ENCODE peak calls at places on chromosomes 5 and 9, in seven cellular contexts. V is left ventricle myocardium inferior, I is NT2/D1, T is heart left ventricle, P is cardiac muscle cell, K is right atrium auricular region, R is GM23248. O is an unnamed sample. For H3K27me3 and H3K4me1, the result is how much of the 10 kb centered on the place peaks cover.

GRCh38 chr5:151239237-151239861 is 13.6 kb upstream of the GM2A start:
- DNase-seq in T (peak), R (peak), V (peak), I (no peak), P (peak), K (peak), O (no peak)

GRCh38 chr5:26553079-26553478 is 485.3 kb downstream of the CDH9 start:
- DNase-seq in T (no peak), P (no peak), K (no peak), I (no peak), R (no peak), V (no peak), O (no peak)

GRCh38 chr5:10590226-10591047 is 26.6 kb downstream of the ANKRD33B start:
- DNase-seq in R (peak), T (peak), K (no peak), P (peak), V (no peak), I (peak), O (no peak)

GRCh38 chr9:114004221-114004716 is 73.8 kb downstream of the AMBP start:
- DNase-seq in V (peak), K (peak), R (no peak), I (no peak), P (peak), T (peak), O (no peak)

GRCh38 chr9:68560131-68560844 is 19.6 kb upstream of the TMEM252 start:
- DNase-seq in T (peak), I (peak), R (peak), P (peak), K (peak), V (peak), O (peak)

GRCh38 chr5:107157811-107158210 is 512.9 kb downstream of the EFNA5 start:
- DNase-seq in K (no peak), I (no peak), V (no peak), P (no peak), R (no peak), T (no peak), O (no peak)

GRCh38 chr5:167916706-167917105 is 374.7 kb upstream of the WWC1 start:
- DNase-seq in P (peak), K (no peak), I (no peak), T (peak), V (peak), R (peak), O (no peak)

GRCh38 chr9:135468866-135469521 is 10.6 kb upstream of the PPP1R26 start:
- DNase-seq in V (no peak), R (peak), P (peak), K (no peak), T (no peak), I (no peak), O (peak)

GRCh38 chr9:129633207-129633606 is 7.2 kb downstream of the NTMT1 start:
- DNase-seq in V (no peak), P (no peak), K (no peak), R (no peak), I (no peak), T (no peak), O (no peak)

GRCh38 chr9:36407122-36407723 is 7.2 kb upstream of the RNF38 start:
- DNase-seq in T (peak), I (peak), V (no peak), R (peak), K (peak), P (peak), O (peak)

GRCh38 chr5:135054546-135054945 is 20.5 kb upstream of the PITX1 start:
- DNase-seq in V (no peak), P (no peak), K (no peak), T (no peak), R (no peak), I (no peak), O (no peak)
- H3K27me3 ChIP-seq in V (half or more), P (half or more), K (under half), T (under half), R (half or more), I (under half), O (under half)

DNA sequence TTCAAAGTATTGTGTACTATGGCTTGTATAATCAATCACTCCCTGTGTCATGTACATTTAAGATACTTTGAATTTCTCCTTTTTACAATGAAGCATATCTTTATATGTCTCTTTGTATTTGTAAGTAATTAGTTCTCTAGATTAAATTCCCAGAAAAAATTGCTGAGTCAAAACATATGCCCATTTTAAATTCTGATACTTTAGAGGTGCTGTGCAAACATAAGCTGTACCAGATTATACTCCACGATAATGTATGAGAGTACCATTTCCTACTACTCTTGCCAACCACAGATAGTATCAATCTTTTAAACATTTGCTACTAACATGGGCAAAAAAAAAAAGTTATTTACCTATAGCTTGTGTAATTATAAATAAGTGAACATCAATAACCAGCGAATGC is 18.3 kb downstream of the DCAF10 start:
- DNase-seq in T (no peak), I (no peak), R (no peak), P (no peak), K (no peak), V (no peak), O (no peak)
- H3K4me3 ChIP-seq in T (no peak), I (no peak), R (no peak), P (no peak), K (no peak), V (no peak), O (no peak)

DNA sequence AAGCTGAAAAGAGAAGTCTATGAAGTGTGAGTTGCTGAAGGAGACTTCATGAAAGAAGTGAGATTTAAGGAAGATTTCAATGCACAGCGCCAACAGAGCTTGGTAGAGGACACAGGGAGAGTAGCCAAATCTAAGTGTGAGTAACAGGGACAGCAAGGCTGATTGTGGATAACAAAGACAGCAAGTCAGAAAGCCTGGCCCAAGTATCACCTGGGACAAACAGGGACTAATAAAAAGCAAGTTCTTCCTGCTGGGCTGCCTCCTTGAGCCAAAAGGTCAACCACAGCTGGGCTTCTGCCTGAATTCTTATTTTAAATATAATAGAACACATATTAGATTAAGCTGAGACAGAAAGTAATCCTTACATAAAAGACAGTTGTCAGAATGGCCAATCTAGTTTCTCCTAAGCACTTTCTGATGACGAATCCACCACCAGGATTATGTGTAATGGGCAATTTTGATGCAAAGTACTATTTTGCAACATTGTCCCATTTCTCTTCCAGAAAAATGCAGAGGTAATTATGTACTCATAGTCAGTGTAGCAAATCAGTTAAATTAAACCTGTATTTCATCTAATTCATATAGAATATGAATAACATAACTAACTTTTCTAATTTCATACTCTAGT is 73.8 kb downstream of the MAPKAP1 start:
- DNase-seq in V (no peak), I (no peak), P (peak), R (peak), K (no peak), T (no peak), O (no peak)
- H3K4me1 ChIP-seq in V (under half), I (under half), P (under half), R (under half), K (under half), T (under half), O (under half)

GRCh38 chr9:20623021-20623747 is 885 bp upstream of the MLLT3 start:
- DNase-seq in V (peak), K (peak), I (no peak), R (peak), P (no peak), T (peak), O (peak)

GRCh38 chr9:20624201-20625002 is 2.1 kb upstream of the MLLT3 start:
- DNase-seq in P (peak), I (peak), K (peak), R (peak), V (peak), T (peak), O (peak)

GRCh38 chr9:20625003-20625349 is 2.7 kb upstream of the MLLT3 start:
- DNase-seq in V (no peak), T (no peak), P (no peak), I (no peak), R (no peak), K (no peak), O (no peak)

GRCh38 chr9:20622330-20623020 is at the start of gene MLLT3:
- DNase-seq in V (peak), R (peak), T (peak), P (peak), I (peak), K (peak), O (peak)

GRCh38 chr9:20623748-20624124 is 1.4 kb upstream of the MLLT3 start:
- DNase-seq in P (no peak), V (no peak), R (no peak), K (no peak), T (no peak), I (no peak), O (no peak)
- H3K27me3 ChIP-seq in P (under half), V (under half), R (under half), K (under half), T (under half), I (half or more), O (under half)

GRCh38 chr9:20603524-20604268 is 18.6 kb downstream of the MLLT3 start:
- DNase-seq in I (no peak), R (peak), P (no peak), V (no peak), T (no peak), K (no peak), O (no peak)
- H3K4me3 ChIP-seq in I (no peak), R (peak), P (no peak), V (no peak), T (peak), K (peak), O (peak)

DNA sequence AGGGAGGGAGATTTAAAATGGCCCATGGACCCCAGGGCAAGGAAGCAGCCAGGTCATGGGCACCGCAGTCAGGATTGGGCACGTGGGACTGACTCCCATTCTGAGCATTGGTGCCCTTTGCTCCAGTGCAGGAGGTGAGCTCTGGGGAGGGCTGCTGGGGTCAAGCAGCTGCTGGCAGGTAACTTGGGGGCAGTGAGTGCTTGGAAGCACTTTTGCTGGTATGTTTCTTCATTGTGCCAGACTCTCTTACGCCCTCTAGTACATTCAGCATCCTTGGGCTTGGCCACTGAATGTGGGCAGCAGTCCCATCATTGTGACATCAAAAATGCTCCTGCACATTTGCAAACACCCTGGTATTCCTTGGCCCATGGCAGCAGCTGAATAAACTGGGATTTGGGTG is 32.7 kb downstream of the PRRC2B start:
- DNase-seq in V (no peak), K (no peak), I (no peak), R (no peak), T (no peak), P (no peak), O (no peak)
- H3K4me1 ChIP-seq in V (half or more), K (under half), I (under half), R (under half), T (under half), P (under half), O (under half)

DNA sequence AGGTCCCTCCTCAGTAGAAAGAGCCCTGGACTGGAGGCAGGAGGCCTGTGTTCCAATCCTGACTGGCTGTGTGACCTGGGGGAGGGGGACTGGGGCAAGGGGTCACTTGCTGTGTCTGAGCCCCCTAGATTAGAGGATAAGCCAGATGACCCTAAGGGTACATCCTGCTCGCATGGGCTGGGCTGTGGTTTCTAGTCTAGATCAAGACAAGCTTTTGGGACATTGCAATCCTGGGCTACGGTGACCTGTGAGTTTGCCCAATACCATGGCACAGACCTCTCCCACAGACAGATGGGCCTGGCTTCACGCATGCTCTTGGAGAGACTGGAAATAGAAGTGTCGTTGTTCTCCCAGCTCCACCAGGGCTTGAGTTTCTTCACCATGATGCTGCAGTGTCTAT is 27.0 kb downstream of the NDUFA8 start:
- DNase-seq in V (no peak), I (no peak), K (no peak), T (no peak), P (no peak), R (no peak), O (no peak)
- H3K27me3 ChIP-seq in V (under half), I (half or more), K (under half), T (under half), P (under half), R (under half), O (under half)